ENCODE peak calls at places on chromosomes 13 and 19, in four cellular contexts. R is Peyer's patch, L is A549, Z is uterus. A is an unnamed sample.

GRCh38 chr13:35888327-35888940 is 242.7 kb downstream of the DCLK1 start:
- DNase-seq in Z (peak; percentile 34), R (no peak), L (no peak), A (no peak)

GRCh38 chr19:50669319-50670101 is 20.3 kb downstream of the C19orf81 start:
- DNase-seq in Z (no peak), R (no peak), L (peak; percentile 69), A (no peak)

GRCh38 chr19:38736413-38737280 is 7.6 kb downstream of the CAPN12 start:
- DNase-seq in R (peak; percentile 82), Z (peak; percentile 61), L (peak; percentile 94), A (peak; percentile 81)

GRCh38 chr13:51823351-51823750 is 19.4 kb upstream of the DHRS12 start:
- DNase-seq in R (no peak), Z (no peak), L (no peak), A (no peak)

GRCh38 chr19:44551850-44552249 is 22.4 kb upstream of the CEACAM20 start:
- DNase-seq in R (no peak), L (no peak), Z (no peak), A (no peak)

GRCh38 chr13:41019578-41020347 is 647 bp upstream of the ELF1 start:
- DNase-seq in L (no peak), Z (no peak), R (no peak), A (no peak)

GRCh38 chr19:47445937-47446402 is 25.7 kb downstream of the SLC8A2 start:
- DNase-seq in Z (peak; percentile 82), R (peak; percentile 68), L (no peak), A (no peak)

GRCh38 chr13:27808866-27809546 is 16.7 kb downstream of the GSX1 start:
- DNase-seq in R (no peak), Z (no peak), L (no peak), A (no peak)

GRCh38 chr13:59320021-59320420 is 843.7 kb downstream of the DIAPH3 start:
- DNase-seq in L (no peak), R (no peak), Z (no peak), A (no peak)

GRCh38 chr13:50127017-50127725 is 111.9 kb downstream of the KCNRG start:
- DNase-seq in Z (peak; percentile 52), R (peak; percentile 65), L (no peak), A (peak; percentile 74)

GRCh38 chr13:50126378-50127016 is 111.3 kb downstream of the KCNRG start:
- DNase-seq in L (peak; percentile 26), R (peak; percentile 39), Z (no peak), A (no peak)

GRCh38 chr13:50124536-50125305 is 109.5 kb downstream of the KCNRG start:
- DNase-seq in R (peak; percentile 97), L (peak; percentile 88), Z (peak; percentile 98), A (peak; percentile 98)

GRCh38 chr13:50125306-50125555 is 110.0 kb downstream of the KCNRG start:
- DNase-seq in R (no peak), Z (no peak), L (peak; percentile 6), A (no peak)

DNA sequence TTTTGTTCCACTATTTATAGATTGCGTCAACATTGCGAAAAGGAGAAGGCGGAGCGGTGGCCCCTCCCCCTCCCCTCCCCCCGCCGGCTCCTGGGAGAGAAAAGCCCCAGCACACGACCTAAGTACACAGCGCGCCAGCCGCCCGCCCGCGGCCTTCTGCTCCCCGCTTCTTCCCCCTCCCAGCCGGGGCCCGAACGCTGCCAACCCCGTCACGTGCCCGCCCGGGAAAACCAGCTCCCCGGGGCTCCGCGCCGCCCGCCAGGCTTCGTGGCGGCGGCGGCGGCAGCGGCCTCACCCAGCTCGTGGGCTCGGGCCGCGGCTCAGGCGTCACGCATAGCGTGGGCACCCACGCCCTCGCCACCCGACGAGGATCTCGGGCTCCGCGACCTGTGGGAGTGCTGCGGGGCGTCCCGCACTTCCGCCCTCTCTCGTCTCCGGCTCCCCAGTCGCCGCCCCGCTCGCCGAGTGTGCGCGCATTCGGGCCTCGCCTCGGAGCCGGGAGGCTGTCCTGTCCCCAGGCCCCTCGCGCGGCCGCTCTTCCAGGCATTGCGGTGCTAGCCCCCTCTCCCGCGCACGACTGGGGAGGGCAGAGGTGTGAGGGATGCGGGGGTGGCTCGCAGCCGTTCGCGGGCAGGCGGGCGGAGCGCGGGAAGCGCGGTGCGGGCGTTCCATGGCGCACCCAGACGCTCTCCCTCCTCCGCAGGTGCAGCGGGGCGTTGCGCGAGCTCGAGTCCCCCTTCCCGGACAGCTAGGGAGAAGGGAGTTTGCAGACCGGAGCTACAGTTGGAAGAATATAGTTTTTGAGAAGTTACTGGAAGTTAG is 110.5 kb downstream of the KCNRG start:
- DNase-seq in Z (peak; percentile 92), R (peak; percentile 91), L (peak; percentile 35), A (peak; percentile 95)
- TF ChIP-seq POLR2A in Z (peak; percentile 69), R (peak; percentile 83), L (peak; percentile 24), A (peak; percentile 74)

GRCh38 chr19:2197270-2197669 is 33.5 kb downstream of the DOT1L start:
- DNase-seq in Z (no peak), L (no peak), R (no peak), A (no peak)

GRCh38 chr19:2199861-2200623 is 36.1 kb downstream of the PLEKHJ1 start:
- DNase-seq in Z (no peak), R (no peak), L (no peak), A (no peak)

GRCh38 chr19:2198317-2198716 is 34.6 kb downstream of the DOT1L start:
- DNase-seq in L (no peak), R (no peak), Z (no peak), A (no peak)

GRCh38 chr19:2201473-2202148 is 34.5 kb downstream of the PLEKHJ1 start:
- DNase-seq in Z (no peak), L (no peak), R (no peak), A (no peak)

GRCh38 chr19:2199215-2199614 is 35.5 kb downstream of the DOT1L start:
- DNase-seq in L (peak; percentile 22), Z (no peak), R (no peak), A (no peak)
- H3K4me1 ChIP-seq in L (no peaks in the 10 kb centered on the region), Z (no peaks in the 10 kb centered on the region), R (no peaks in the 10 kb centered on the region), A (peaks cover 24% of the 10 kb centered on the region)

DNA sequence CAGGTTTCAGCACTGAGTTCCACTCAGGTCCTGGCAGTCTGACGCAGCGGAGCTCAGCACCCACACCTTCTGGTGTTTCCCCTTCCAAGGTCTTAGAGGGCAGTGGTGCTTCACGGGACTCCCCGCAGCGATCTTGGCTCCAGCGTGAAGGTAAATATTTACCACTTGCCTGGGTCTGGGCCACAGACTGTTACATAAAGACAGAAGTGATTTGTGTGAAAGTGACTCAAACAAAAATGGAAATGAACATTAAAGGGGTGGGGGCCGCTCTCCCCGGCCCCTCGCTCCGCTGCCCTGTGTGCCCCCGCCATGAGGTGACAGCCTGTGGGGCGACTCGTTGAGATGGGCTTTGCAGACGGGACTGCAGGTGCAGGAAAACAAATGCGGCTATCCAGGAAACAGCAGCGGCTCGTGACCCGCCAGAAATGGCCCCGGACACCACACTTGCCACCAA is 55.0 kb downstream of the GGACT start:
- DNase-seq in R (no peak), Z (no peak), L (no peak), A (no peak)
- TF ChIP-seq POLR2A in R (no peak), Z (no peak), L (no peak), A (no peak)

GRCh38 chr19:19427935-19428334 is 22.5 kb downstream of the GATAD2A start:
- DNase-seq in Z (no peak), L (no peak), R (no peak), A (no peak)
- H3K4me1 ChIP-seq in Z (no peaks in the 10 kb centered on the region), L (no peaks in the 10 kb centered on the region), R (no peaks in the 10 kb centered on the region), A (peaks cover 58% of the 10 kb centered on the region)

DNA sequence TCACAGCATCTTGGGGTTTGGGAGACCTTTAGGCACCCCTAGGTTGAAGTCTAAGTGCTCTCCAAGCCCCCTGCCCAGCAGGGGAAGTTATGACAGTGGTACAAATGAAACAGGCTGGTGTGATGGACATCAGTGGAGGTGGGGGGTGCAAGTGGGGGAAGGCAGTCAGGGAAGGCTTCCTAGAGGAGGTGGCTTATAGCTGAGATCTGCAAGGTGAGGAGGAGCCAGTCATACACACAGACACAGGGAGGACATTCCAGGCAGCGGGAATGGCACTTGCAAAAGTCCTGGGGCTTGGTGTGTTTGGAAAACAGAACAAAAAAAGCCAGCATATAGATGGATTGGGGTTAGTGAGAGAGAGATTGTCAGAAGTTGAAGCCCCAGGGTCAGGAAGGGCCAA is 11.6 kb downstream of the HSH2D start:
- DNase-seq in R (no peak), L (no peak), Z (no peak), A (no peak)
- TF ChIP-seq POLR2A in R (no peak), L (no peak), Z (no peak), A (no peak)

DNA sequence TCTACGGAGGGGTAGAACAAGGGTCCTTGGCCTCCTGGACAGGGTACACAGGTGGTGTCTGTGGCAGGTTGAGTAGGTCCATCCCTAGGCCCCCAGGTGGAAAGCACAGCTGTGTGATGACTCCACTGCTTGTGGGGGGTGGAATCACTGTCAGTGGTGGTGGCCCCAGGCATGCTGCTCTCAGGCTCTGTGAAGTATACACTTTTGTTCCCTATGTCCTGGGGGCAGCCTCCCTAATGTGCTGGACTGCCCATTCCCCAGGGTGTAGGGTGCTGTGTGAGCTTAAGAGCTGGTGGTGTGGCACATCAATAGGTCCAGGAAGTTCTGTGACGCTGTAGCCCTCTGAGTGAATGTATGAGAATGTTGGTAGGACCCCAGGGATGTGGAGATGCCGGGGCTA is 197.2 kb upstream of the SLC10A2 start:
- DNase-seq in Z (no peak), R (no peak), L (no peak), A (no peak)
- H3K4me1 ChIP-seq in Z (no peaks in the 10 kb centered on the region), R (no peaks in the 10 kb centered on the region), L (no peaks in the 10 kb centered on the region), A (no peaks in the 10 kb centered on the region)

GRCh38 chr19:10290876-10291553 is 1.3 kb downstream of the ICAM5 start:
- DNase-seq in Z (peak; percentile 36), L (no peak), R (peak; percentile 51), A (no peak)
- TF ChIP-seq POLR2A in Z (no peak), L (no peak), R (peak; percentile 5), A (no peak)

GRCh38 chr19:6724631-6725185 is 4.3 kb upstream of the C3 start:
- DNase-seq in L (no peak), Z (no peak), R (no peak), A (no peak)
- H3K4me1 ChIP-seq in L (peaks cover 60% of the 10 kb centered on the region), Z (no peaks in the 10 kb centered on the region), R (no peaks in the 10 kb centered on the region), A (peaks cover 24% of the 10 kb centered on the region)

GRCh38 chr19:41328157-41328817 is 18.3 kb downstream of the CCDC97 start:
- DNase-seq in R (peak; percentile 65), Z (no peak), L (no peak), A (no peak)
- TF ChIP-seq POLR2A in R (no peak), Z (no peak), L (no peak), A (no peak)